ENCODE peak calls at places on chromosome 5, in eight cellular contexts. G is ovary, Z is IMR-90, N is stomach, W is adrenal gland, T is body of pancreas, X is HepG2, M is testis. L is an unnamed sample.

GRCh38 chr5:108367679-108368334 is 14.1 kb downstream of the FBXL17 start:
- DNase-seq in G (no peak), Z (no peak), N (no peak), W (no peak), T (no peak), X (no peak), M (no peak), L (no peak)

GRCh38 chr5:139908749-139909148 is 113.1 kb downstream of the PSD2 start:
- DNase-seq in G (peak; percentile 80), Z (no peak), N (peak; percentile 13), W (peak; percentile 46), T (peak; percentile 36), X (no peak), M (peak; percentile 67), L (no peak)

GRCh38 chr5:40233268-40233667 is 446.4 kb upstream of the PTGER4 start:
- DNase-seq in G (no peak), Z (peak; percentile 66), N (no peak), W (no peak), T (no peak), X (no peak), M (no peak), L (no peak)

GRCh38 chr5:122500245-122501086 is 188.4 kb downstream of the SNCAIP start:
- DNase-seq in G (peak; percentile 62), Z (peak; percentile 72), N (no peak), W (no peak), T (peak; percentile 31), X (peak; percentile 26), M (peak; percentile 67), L (no peak)

GRCh38 chr5:123111502-123111901 is 22.5 kb downstream of the PRDM6 start:
- DNase-seq in G (no peak), Z (no peak), N (no peak), W (no peak), T (no peak), X (no peak), M (no peak), L (no peak)

GRCh38 chr5:116509483-116510244 is 65.0 kb downstream of the SEMA6A start:
- DNase-seq in G (no peak), Z (no peak), N (no peak), W (no peak), T (no peak), X (no peak), M (no peak), L (no peak)

GRCh38 chr5:172521338-172521932 is 67.1 kb upstream of the SH3PXD2B start:
- DNase-seq in G (no peak), Z (no peak), N (no peak), W (no peak), T (no peak), X (no peak), M (no peak), L (no peak)

GRCh38 chr5:17189381-17190036 is 27.9 kb upstream of the BASP1 start:
- DNase-seq in G (peak; percentile 82), Z (peak; percentile 86), N (peak; percentile 87), W (peak; percentile 71), T (peak; percentile 75), X (peak; percentile 65), M (peak; percentile 96), L (peak; percentile 54)

GRCh38 chr5:16505904-16506303 is 40.3 kb upstream of the ZNF622 start:
- DNase-seq in G (no peak), Z (no peak), N (no peak), W (no peak), T (no peak), X (no peak), M (no peak), L (peak; percentile 46)

GRCh38 chr5:11822598-11822997 is 81.6 kb downstream of the CTNND2 start:
- DNase-seq in G (no peak), Z (no peak), N (no peak), W (no peak), T (no peak), X (no peak), M (no peak), L (no peak)

GRCh38 chr5:102068870-102069269 is 227.2 kb downstream of the SLCO4C1 start:
- DNase-seq in G (no peak), Z (no peak), N (no peak), W (no peak), T (no peak), X (no peak), M (no peak), L (no peak)

GRCh38 chr5:134465856-134466240 is 54.2 kb upstream of the CDKN2AIPNL start:
- DNase-seq in G (peak; percentile 89), Z (peak; percentile 90), N (peak; percentile 93), W (peak; percentile 95), T (peak; percentile 94), X (peak; percentile 73), M (peak; percentile 90), L (peak; percentile 82)

GRCh38 chr5:89374144-89374784 is 491.3 kb upstream of the MEF2C start:
- DNase-seq in G (no peak), Z (no peak), N (no peak), W (no peak), T (peak; percentile 24), X (no peak), M (no peak), L (no peak)

GRCh38 chr5:73118331-73119011 is 1.9 kb upstream of the TMEM171 start:
- DNase-seq in G (no peak), Z (no peak), N (peak; percentile 44), W (no peak), T (peak; percentile 70), X (peak; percentile 9), M (no peak), L (no peak)
- TF ChIP-seq POLR2A in G (no peak), Z (no peak), N (no peak), W (no peak), T (no peak), X (no peak), M (no peak), L (no peak)

DNA sequence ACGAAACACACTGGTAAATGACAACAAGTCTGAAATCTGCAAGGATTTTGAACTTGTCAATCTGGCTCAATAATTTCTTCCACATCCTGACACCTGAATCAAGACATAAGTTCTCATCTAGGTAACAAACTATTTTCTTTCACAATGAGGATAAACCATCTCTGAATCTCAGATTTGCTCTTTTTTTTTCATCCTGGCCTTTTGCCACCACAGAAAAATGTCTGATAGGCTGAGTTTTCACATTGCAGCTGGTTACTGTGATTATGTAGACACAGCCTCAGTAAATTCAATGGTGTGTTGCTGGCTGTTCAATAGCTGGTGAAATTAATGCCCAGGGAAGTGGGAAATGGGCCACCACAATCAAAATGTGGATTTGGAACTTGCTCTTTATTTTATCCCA is 2.8 kb upstream of the ADRA1B start:
- DNase-seq in G (no peak), Z (peak; percentile 42), N (no peak), W (no peak), T (no peak), X (no peak), M (no peak), L (no peak)
- H3K36me3 ChIP-seq in G (no peaks in the 10 kb centered on the region), Z (no peaks in the 10 kb centered on the region), N (no peaks in the 10 kb centered on the region), W (no peaks in the 10 kb centered on the region), T (no peaks in the 10 kb centered on the region), X (no peaks in the 10 kb centered on the region), M (no peaks in the 10 kb centered on the region), L (no peaks in the 10 kb centered on the region)

GRCh38 chr5:79619849-79620248 is 7.6 kb downstream of the TENT2 start:
- DNase-seq in G (no peak), Z (no peak), N (no peak), W (no peak), T (no peak), X (no peak), M (no peak), L (no peak)
- H3K4me3 ChIP-seq in G (no peak overlapping the region), Z (no peak overlapping the region), N (no peak overlapping the region), W (no peak overlapping the region), T (no peak overlapping the region), X (no peak overlapping the region), M (no peak overlapping the region), L (no peak overlapping the region)

DNA sequence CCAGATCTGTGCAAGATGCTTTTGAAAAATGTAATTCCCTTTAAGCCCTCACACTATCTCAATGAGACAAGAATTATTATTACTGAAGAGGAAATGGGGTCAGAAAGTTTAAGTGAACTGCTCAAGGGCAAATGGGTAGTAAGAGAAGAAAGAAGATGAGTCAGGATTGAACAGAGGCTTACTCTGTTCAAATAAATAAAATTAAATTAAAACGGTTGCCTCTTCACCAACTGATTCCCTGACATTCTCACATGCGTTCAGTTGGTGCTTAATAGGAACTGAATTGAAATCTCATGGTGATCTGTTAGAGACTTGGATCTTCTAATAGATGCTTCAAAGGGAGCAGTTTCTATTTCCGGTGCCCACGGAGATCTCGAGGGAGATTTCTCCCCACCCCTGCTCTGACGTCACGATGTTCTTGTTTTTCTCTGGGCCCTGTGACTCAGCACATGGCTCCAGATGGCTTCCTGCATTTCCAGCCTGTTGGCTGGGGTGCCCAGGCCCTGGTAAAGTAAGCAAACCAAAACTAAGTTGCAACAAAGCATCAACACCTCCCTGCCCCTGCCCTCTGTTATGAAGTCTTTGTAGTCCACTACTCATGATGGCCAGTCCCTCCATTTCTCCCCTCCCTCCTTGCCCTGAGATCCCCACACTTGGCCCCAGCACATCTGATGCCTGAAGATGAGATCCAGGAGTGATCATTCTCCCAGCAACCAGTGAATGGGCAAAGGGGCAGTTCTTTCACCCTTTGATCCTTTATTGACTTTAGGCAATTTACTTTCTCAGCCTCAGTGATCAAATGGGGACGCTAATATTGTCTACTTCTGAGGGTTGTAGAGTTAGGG is 106.1 kb upstream of the CPEB4 start:
- DNase-seq in G (peak; percentile 67), Z (peak; percentile 94), N (peak; percentile 77), W (peak; percentile 92), T (peak; percentile 84), X (no peak), M (peak; percentile 65), L (peak; percentile 90)
- TF ChIP-seq POLR2A in G (no peak), Z (peak; percentile 19), N (no peak), W (no peak), T (no peak), X (no peak), M (no peak), L (peak; percentile 40)

L was measured in gastrocnemius medialis.